ENCODE peak calls at places on chromosomes 2 and 18, in ten cellular contexts. One of them, this sample, is unnamed.

GRCh38 chr2:73283545-73284295 is 558 bp downstream of the FBXO41 start:
- DNase-seq in SJCRH30: peak; percentile 50
- DNase-seq in memory B cell: no peak
- DNase-seq in CD4-positive, alpha-beta T cell: no peak
- DNase-seq in NCI-H1417: peak; percentile 70
- DNase-seq in H7: peak; percentile 82
- DNase-seq in NCI-H1105 treated with DMSO at 0.1 percent for 48 hours: no peak
- DNase-seq in HCT116: no peak
- DNase-seq in EL: no peak
- DNase-seq in esophagus squamous epithelium: no peak
- DNase-seq in this sample: peak; percentile 13

GRCh38 chr18:45871655-45872054 is 46.2 kb downstream of the SIGLEC15 start:
- DNase-seq in EL: peak; percentile 40
- DNase-seq in NCI-H1105 treated with DMSO at 0.1 percent for 48 hours: no peak
- DNase-seq in memory B cell: no peak
- DNase-seq in HCT116: no peak
- DNase-seq in NCI-H1417: no peak
- DNase-seq in H7: no peak
- DNase-seq in CD4-positive, alpha-beta T cell: no peak
- DNase-seq in SJCRH30: no peak
- DNase-seq in esophagus squamous epithelium: no peak
- DNase-seq in this sample: no peak

GRCh38 chr2:55891671-55892071 is 31.9 kb downstream of the EFEMP1 start:
- DNase-seq in SJCRH30: no peak
- DNase-seq in esophagus squamous epithelium: no peak
- DNase-seq in EL: no peak
- DNase-seq in NCI-H1105 treated with DMSO at 0.1 percent for 48 hours: no peak
- DNase-seq in NCI-H1417: no peak
- DNase-seq in memory B cell: no peak
- DNase-seq in HCT116: no peak
- DNase-seq in CD4-positive, alpha-beta T cell: no peak
- DNase-seq in H7: no peak
- DNase-seq in this sample: no peak

GRCh38 chr18:65523461-65523860 is 227.4 kb upstream of the CDH7 start:
- DNase-seq in NCI-H1105 treated with DMSO at 0.1 percent for 48 hours: no peak
- DNase-seq in EL: no peak
- DNase-seq in esophagus squamous epithelium: no peak
- DNase-seq in CD4-positive, alpha-beta T cell: no peak
- DNase-seq in memory B cell: no peak
- DNase-seq in HCT116: no peak
- DNase-seq in H7: no peak
- DNase-seq in SJCRH30: no peak
- DNase-seq in NCI-H1417: no peak
- DNase-seq in this sample: no peak

GRCh38 chr2:159571540-159572260 is 44.6 kb downstream of the BAZ2B start:
- DNase-seq in H7: no peak
- DNase-seq in NCI-H1105 treated with DMSO at 0.1 percent for 48 hours: peak; percentile 37
- DNase-seq in memory B cell: no peak
- DNase-seq in EL: no peak
- DNase-seq in CD4-positive, alpha-beta T cell: no peak
- DNase-seq in HCT116: no peak
- DNase-seq in esophagus squamous epithelium: no peak
- DNase-seq in SJCRH30: no peak
- DNase-seq in NCI-H1417: no peak
- DNase-seq in this sample: no peak

GRCh38 chr2:233115761-233116160 is 55.6 kb downstream of the INPP5D start:
- DNase-seq in NCI-H1105 treated with DMSO at 0.1 percent for 48 hours: no peak
- DNase-seq in EL: no peak
- DNase-seq in NCI-H1417: no peak
- DNase-seq in memory B cell: no peak
- DNase-seq in SJCRH30: no peak
- DNase-seq in HCT116: no peak
- DNase-seq in esophagus squamous epithelium: no peak
- DNase-seq in H7: no peak
- DNase-seq in CD4-positive, alpha-beta T cell: no peak
- DNase-seq in this sample: peak; percentile 35

GRCh38 chr2:177075254-177075653 is 137.3 kb upstream of the HNRNPA3 start:
- DNase-seq in NCI-H1417: no peak
- DNase-seq in NCI-H1105 treated with DMSO at 0.1 percent for 48 hours: no peak
- DNase-seq in H7: no peak
- DNase-seq in EL: peak; percentile 4
- DNase-seq in esophagus squamous epithelium: no peak
- DNase-seq in SJCRH30: no peak
- DNase-seq in CD4-positive, alpha-beta T cell: no peak
- DNase-seq in HCT116: no peak
- DNase-seq in memory B cell: no peak
- DNase-seq in this sample: no peak

GRCh38 chr18:7566587-7567486 is at the start of gene PTPRM:
- DNase-seq in esophagus squamous epithelium: peak; percentile 13
- DNase-seq in NCI-H1417: peak; percentile 85
- DNase-seq in EL: peak; percentile 87
- DNase-seq in H7: peak; percentile 93
- DNase-seq in HCT116: peak; percentile 1
- DNase-seq in NCI-H1105 treated with DMSO at 0.1 percent for 48 hours: peak; percentile 34
- DNase-seq in SJCRH30: peak; percentile 71
- DNase-seq in CD4-positive, alpha-beta T cell: peak; percentile 41
- DNase-seq in memory B cell: no peak
- DNase-seq in this sample: peak; percentile 80

GRCh38 chr2:143575340-143575739 is 446.1 kb downstream of the ARHGAP15 start:
- DNase-seq in NCI-H1105 treated with DMSO at 0.1 percent for 48 hours: no peak
- DNase-seq in SJCRH30: peak; percentile 42
- DNase-seq in CD4-positive, alpha-beta T cell: no peak
- DNase-seq in EL: peak; percentile 14
- DNase-seq in NCI-H1417: no peak
- DNase-seq in H7: peak; percentile 11
- DNase-seq in esophagus squamous epithelium: no peak
- DNase-seq in memory B cell: no peak
- DNase-seq in HCT116: peak; percentile 7
- DNase-seq in this sample: no peak

GRCh38 chr2:51256736-51257135 is 224.8 kb upstream of the NRXN1 start:
- DNase-seq in H7: no peak
- DNase-seq in NCI-H1417: no peak
- DNase-seq in HCT116: no peak
- DNase-seq in SJCRH30: no peak
- DNase-seq in EL: no peak
- DNase-seq in CD4-positive, alpha-beta T cell: no peak
- DNase-seq in esophagus squamous epithelium: no peak
- DNase-seq in memory B cell: no peak
- DNase-seq in NCI-H1105 treated with DMSO at 0.1 percent for 48 hours: peak; percentile 29
- DNase-seq in this sample: no peak

GRCh38 chr18:46182633-46183401 is 78.6 kb downstream of the HAUS1 start:
- DNase-seq in SJCRH30: no peak
- DNase-seq in NCI-H1105 treated with DMSO at 0.1 percent for 48 hours: no peak
- DNase-seq in memory B cell: no peak
- DNase-seq in EL: no peak
- DNase-seq in NCI-H1417: no peak
- DNase-seq in CD4-positive, alpha-beta T cell: no peak
- DNase-seq in esophagus squamous epithelium: no peak
- DNase-seq in HCT116: no peak
- DNase-seq in H7: no peak
- DNase-seq in this sample: no peak

GRCh38 chr18:35409921-35410320 is 32.8 kb upstream of the ZNF396 start:
- DNase-seq in memory B cell: no peak
- DNase-seq in H7: no peak
- DNase-seq in NCI-H1105 treated with DMSO at 0.1 percent for 48 hours: no peak
- DNase-seq in NCI-H1417: no peak
- DNase-seq in SJCRH30: no peak
- DNase-seq in CD4-positive, alpha-beta T cell: no peak
- DNase-seq in HCT116: no peak
- DNase-seq in esophagus squamous epithelium: no peak
- DNase-seq in EL: no peak
- DNase-seq in this sample: no peak

GRCh38 chr2:224263571-224264043 is 138.3 kb downstream of the FAM124B start:
- DNase-seq in CD4-positive, alpha-beta T cell: no peak
- DNase-seq in NCI-H1105 treated with DMSO at 0.1 percent for 48 hours: no peak
- DNase-seq in HCT116: no peak
- DNase-seq in NCI-H1417: no peak
- DNase-seq in esophagus squamous epithelium: no peak
- DNase-seq in H7: no peak
- DNase-seq in memory B cell: no peak
- DNase-seq in EL: peak; percentile 63
- DNase-seq in SJCRH30: no peak
- DNase-seq in this sample: no peak

GRCh38 chr18:63302647-63303405 is 16.7 kb downstream of the BCL2 start:
- DNase-seq in memory B cell: no peak
- DNase-seq in HCT116: no peak
- DNase-seq in NCI-H1105 treated with DMSO at 0.1 percent for 48 hours: no peak
- DNase-seq in H7: no peak
- DNase-seq in SJCRH30: no peak
- DNase-seq in EL: no peak
- DNase-seq in CD4-positive, alpha-beta T cell: no peak
- DNase-seq in esophagus squamous epithelium: no peak
- DNase-seq in NCI-H1417: no peak
- DNase-seq in this sample: no peak